ENCODE peak calls at places on chromosome 16, in six cellular contexts. K is A549, Q is endothelial cell of umbilical vein, C is GM12878, A is K562, M is HepG2. S is an unnamed sample.

GRCh38 chr16:88799569-88800276 is 3.9 kb upstream of the CDT1 start:
- DNase-seq in K (no peak), C (no peak), Q (no peak), A (peak; percentile 93), M (no peak), S (peak; percentile 98)

GRCh38 chr16:3383045-3383448 is 17.8 kb downstream of the ZSCAN32 start:
- DNase-seq in C (no peak), A (no peak), Q (no peak), K (peak; percentile 19), M (no peak), S (no peak)

GRCh38 chr16:53207810-53208752 is 153.3 kb downstream of the CHD9 start:
- DNase-seq in M (peak; percentile 72), K (peak; percentile 92), A (peak; percentile 91), Q (peak; percentile 88), C (peak; percentile 69), S (peak; percentile 95)

GRCh38 chr16:28863929-28864886 is 565 bp downstream of the SH2B1 start:
- DNase-seq in A (peak; percentile 41), Q (peak; percentile 52), M (no peak), C (no peak), K (no peak), S (peak; percentile 35)

GRCh38 chr16:49748322-49748721 is 107.6 kb downstream of the ZNF423 start:
- DNase-seq in Q (no peak), K (no peak), C (no peak), A (no peak), M (no peak), S (no peak)

GRCh38 chr16:21598676-21599157 is 660 bp upstream of the METTL9 start:
- DNase-seq in M (no peak), Q (peak; percentile 43), C (no peak), A (peak; percentile 36), K (no peak), S (peak; percentile 43)

GRCh38 chr16:4625617-4626159 is 1.1 kb downstream of the MGRN1 start:
- DNase-seq in C (no peak), A (no peak), M (no peak), Q (no peak), K (no peak), S (no peak)

GRCh38 chr16:24540575-24541240 is 1.3 kb downstream of the RBBP6 start:
- DNase-seq in K (peak; percentile 25), Q (peak; percentile 46), M (no peak), A (peak; percentile 51), C (no peak), S (peak; percentile 55)

GRCh38 chr16:9114842-9115241 is 23.4 kb downstream of the HAPSTR1 start:
- DNase-seq in K (no peak), Q (no peak), M (no peak), A (no peak), C (no peak), S (no peak)

GRCh38 chr16:69763557-69763942 is 1.4 kb downstream of the WWP2 start:
- DNase-seq in K (no peak), M (no peak), C (no peak), Q (peak; percentile 45), A (no peak), S (no peak)

GRCh38 chr16:29994613-29995329 is 646 bp downstream of the HIRIP3 start:
- DNase-seq in C (no peak), M (no peak), Q (peak; percentile 29), A (peak; percentile 80), K (no peak), S (peak; percentile 49)

GRCh38 chr16:57623251-57624043 is 5.0 kb upstream of the ADGRG1 start:
- DNase-seq in C (no peak), A (peak; percentile 67), K (peak; percentile 87), Q (no peak), M (peak; percentile 91), S (peak; percentile 36)

DNA sequence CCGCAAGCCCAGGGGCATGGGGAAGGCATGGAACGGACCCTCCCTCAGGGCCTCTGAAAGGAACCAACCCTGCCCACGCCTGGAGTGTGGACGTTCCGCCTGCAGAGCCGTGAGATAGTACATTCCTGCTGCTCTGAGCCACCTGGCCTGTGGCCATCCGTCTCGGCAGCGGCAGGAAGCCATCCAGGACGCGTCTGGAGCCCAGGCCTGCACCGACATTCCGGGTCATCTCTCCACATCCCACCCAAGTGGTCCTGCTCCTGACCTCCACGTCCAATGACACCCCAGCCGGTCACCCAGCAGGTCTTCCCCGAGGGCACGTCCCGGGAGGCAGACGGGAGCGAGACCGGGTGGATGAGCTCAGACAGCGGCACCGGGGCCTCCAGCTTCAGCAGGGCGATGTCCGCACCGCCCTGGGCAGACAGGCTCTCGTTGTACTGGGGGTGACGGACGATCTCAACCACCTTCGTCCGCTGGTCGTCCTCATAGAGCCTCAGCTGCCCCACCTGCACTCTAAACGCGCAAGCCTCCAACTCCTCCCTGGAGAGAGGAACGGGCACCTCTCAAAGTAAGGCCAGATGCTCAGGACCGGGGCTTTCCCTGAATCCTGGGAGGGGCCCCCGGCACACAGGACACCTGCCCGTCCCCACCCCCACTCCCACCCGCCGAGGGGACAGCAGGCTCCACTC is 21.3 kb upstream of the UBE2I start:
- DNase-seq in K (no peak), C (no peak), Q (no peak), A (no peak), M (no peak), S (no peak)
- H3K4me3 ChIP-seq in K (no peak overlapping the region), C (no peak overlapping the region), Q (no peak overlapping the region), A (no peak overlapping the region), M (no peak overlapping the region), S (no peak overlapping the region)

GRCh38 chr16:72740346-72740745 is 307.6 kb downstream of the ZFHX3 start:
- DNase-seq in C (no peak), A (no peak), K (no peak), Q (no peak), M (no peak), S (no peak)
- TF ChIP-seq MAX in C (no peak), A (no peak), K (no peak), Q (no peak), M (no peak), S (no peak)

GRCh38 chr16:90043526-90043925 is 24.3 kb upstream of the DBNDD1 start:
- DNase-seq in A (no peak), M (no peak), K (no peak), C (no peak), Q (no peak), S (no peak)
- TF ChIP-seq MYC in A (no peak), M (no peak), K (no peak), C (no peak), Q (no peak), S (no peak)

DNA sequence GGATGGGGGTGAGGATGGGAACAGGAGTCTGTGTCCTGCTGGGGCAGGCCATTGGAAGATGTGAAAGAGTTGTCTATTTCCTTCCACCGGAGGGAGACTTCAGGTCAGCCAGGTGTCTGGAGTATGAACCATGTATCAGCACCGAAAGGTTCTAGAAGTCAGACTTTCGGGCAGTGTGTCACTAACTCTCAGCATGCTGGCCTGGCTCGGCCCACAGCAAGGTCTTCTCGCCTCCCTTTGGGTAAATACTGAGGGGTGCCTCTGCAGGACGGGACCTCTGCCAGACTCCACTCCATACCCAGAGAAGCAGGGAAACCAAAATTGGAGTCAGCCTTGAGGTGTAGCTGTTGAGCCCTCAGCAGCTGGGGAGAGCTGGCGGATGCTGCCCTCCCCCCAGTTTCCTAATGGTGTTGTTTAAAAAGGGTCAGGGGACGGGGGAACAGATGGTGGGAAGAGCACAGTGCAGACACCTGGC is 507 bp downstream of the CIITA start:
- DNase-seq in A (no peak), C (no peak), Q (no peak), K (no peak), M (no peak), S (no peak)
- H3K4me3 ChIP-seq in A (no peak overlapping the region), C (peak overlapping the region; percentile 78), Q (no peak overlapping the region), K (no peak overlapping the region), M (no peak overlapping the region), S (no peak overlapping the region)

GRCh38 chr16:26273607-26274006 is 581.8 kb downstream of the HS3ST4 start:
- DNase-seq in K (no peak), Q (no peak), C (no peak), M (no peak), A (no peak), S (no peak)
- TF ChIP-seq MAX in K (no peak), Q (no peak), C (no peak), M (no peak), A (no peak), S (no peak)

GRCh38 chr16:81210807-81211206 is 27.7 kb upstream of the BCO1 start:
- DNase-seq in M (no peak), Q (no peak), A (no peak), C (no peak), K (no peak), S (no peak)
- TF ChIP-seq MYC in M (no peak), Q (no peak), A (no peak), C (no peak), K (no peak), S (no peak)

DNA sequence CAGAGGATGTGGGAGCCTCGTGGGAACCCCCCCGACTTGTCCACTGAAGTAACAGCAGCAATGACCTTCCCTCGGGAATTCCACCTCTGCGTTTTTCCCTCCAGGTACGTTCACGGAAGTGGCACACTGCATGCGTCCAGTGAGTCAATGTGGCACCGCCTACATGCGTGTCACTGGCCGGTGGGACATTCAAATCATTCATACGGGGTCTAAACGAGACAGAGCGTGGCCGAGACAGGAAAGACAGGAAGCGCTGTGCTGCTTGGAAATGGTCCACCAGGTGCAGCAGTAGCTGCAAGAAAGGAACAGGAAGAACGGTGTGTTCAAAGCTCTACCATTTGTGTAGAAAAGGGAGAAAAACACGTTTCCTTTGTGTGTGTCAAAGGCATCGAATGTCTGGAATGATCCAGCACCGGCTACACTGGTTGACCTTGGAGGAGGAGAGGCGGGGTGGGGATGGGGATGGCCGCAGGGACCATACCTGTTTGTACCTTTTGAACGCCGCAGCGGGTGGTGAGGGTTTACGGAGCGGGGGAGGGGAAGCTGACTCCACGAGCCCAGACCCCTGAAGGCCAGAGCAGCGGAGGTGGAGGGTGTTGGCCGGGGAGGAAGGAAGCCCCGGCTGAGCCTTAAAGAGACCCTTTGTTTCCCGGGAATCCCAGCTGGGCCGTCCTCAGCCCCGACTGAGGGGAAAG is 1.7 kb upstream of the PGAP6 start:
- DNase-seq in Q (peak; percentile 31), C (peak; percentile 50), K (no peak), M (no peak), A (no peak), S (no peak)
- H3K4me3 ChIP-seq in Q (peak overlapping the region; percentile 93), C (peak overlapping the region; percentile 97), K (no peak overlapping the region), M (no peak overlapping the region), A (no peak overlapping the region), S (no peak overlapping the region)